ENCODE peak calls at places on chromosome 5, in nine cellular contexts. One of them, this sample, is unnamed.

GRCh38 chr5:31844615-31845345 is 205.8 kb downstream of the PDZD2 start:
- DNase-seq in uterus: no peak
- DNase-seq in astrocyte of the spinal cord: no peak
- DNase-seq in A549: no peak
- DNase-seq in PC-3: peak
- DNase-seq in left ventricle myocardium inferior: no peak
- DNase-seq in HCT116: no peak
- DNase-seq in mucosa of descending colon: no peak
- DNase-seq in heart left ventricle: no peak
- DNase-seq in this sample: no peak

GRCh38 chr5:9483251-9483650 is 62.6 kb downstream of the SEMA5A start:
- DNase-seq in uterus: no peak
- DNase-seq in astrocyte of the spinal cord: no peak
- DNase-seq in A549: no peak
- DNase-seq in PC-3: peak
- DNase-seq in left ventricle myocardium inferior: no peak
- DNase-seq in HCT116: no peak
- DNase-seq in mucosa of descending colon: no peak
- DNase-seq in heart left ventricle: no peak
- DNase-seq in this sample: no peak

GRCh38 chr5:95923918-95924559 is 37.6 kb downstream of the ELL2 start:
- DNase-seq in uterus: no peak
- DNase-seq in astrocyte of the spinal cord: no peak
- DNase-seq in A549: no peak
- DNase-seq in PC-3: no peak
- DNase-seq in left ventricle myocardium inferior: no peak
- DNase-seq in HCT116: no peak
- DNase-seq in mucosa of descending colon: no peak
- DNase-seq in heart left ventricle: no peak
- DNase-seq in this sample: no peak

GRCh38 chr5:142491260-142491659 is 166.4 kb upstream of the SPRY4 start:
- DNase-seq in uterus: no peak
- DNase-seq in astrocyte of the spinal cord: no peak
- DNase-seq in A549: no peak
- DNase-seq in PC-3: no peak
- DNase-seq in left ventricle myocardium inferior: no peak
- DNase-seq in HCT116: no peak
- DNase-seq in mucosa of descending colon: no peak
- DNase-seq in heart left ventricle: no peak
- DNase-seq in this sample: no peak

GRCh38 chr5:126624534-126624933 is 23.8 kb downstream of the PHAX start:
- DNase-seq in uterus: no peak
- DNase-seq in astrocyte of the spinal cord: peak
- DNase-seq in A549: peak
- DNase-seq in PC-3: peak
- DNase-seq in left ventricle myocardium inferior: no peak
- DNase-seq in HCT116: peak
- DNase-seq in mucosa of descending colon: no peak
- DNase-seq in heart left ventricle: no peak
- DNase-seq in this sample: no peak

GRCh38 chr5:14395411-14395810 is 186.2 kb upstream of the OTULINL start:
- DNase-seq in uterus: no peak
- DNase-seq in astrocyte of the spinal cord: no peak
- DNase-seq in A549: no peak
- DNase-seq in PC-3: no peak
- DNase-seq in left ventricle myocardium inferior: no peak
- DNase-seq in HCT116: no peak
- DNase-seq in mucosa of descending colon: no peak
- DNase-seq in heart left ventricle: no peak
- DNase-seq in this sample: no peak

GRCh38 chr5:74538206-74538661 is 102.3 kb downstream of the ENC1 start:
- DNase-seq in uterus: peak
- DNase-seq in astrocyte of the spinal cord: peak
- DNase-seq in A549: no peak
- DNase-seq in PC-3: no peak
- DNase-seq in left ventricle myocardium inferior: peak
- DNase-seq in HCT116: no peak
- DNase-seq in mucosa of descending colon: no peak
- DNase-seq in heart left ventricle: peak
- DNase-seq in this sample: no peak

GRCh38 chr5:74543162-74543995 is 97.1 kb downstream of the ENC1 start:
- DNase-seq in uterus: peak
- DNase-seq in astrocyte of the spinal cord: peak
- DNase-seq in A549: peak
- DNase-seq in PC-3: peak
- DNase-seq in left ventricle myocardium inferior: no peak
- DNase-seq in HCT116: peak
- DNase-seq in mucosa of descending colon: no peak
- DNase-seq in heart left ventricle: no peak
- DNase-seq in this sample: no peak

GRCh38 chr5:58582004-58582403 is 871 bp upstream of the RAB3C start:
- DNase-seq in uterus: no peak
- DNase-seq in astrocyte of the spinal cord: no peak
- DNase-seq in A549: no peak
- DNase-seq in PC-3: no peak
- DNase-seq in left ventricle myocardium inferior: no peak
- DNase-seq in HCT116: no peak
- DNase-seq in mucosa of descending colon: no peak
- DNase-seq in heart left ventricle: no peak
- DNase-seq in this sample: no peak

GRCh38 chr5:138650999-138651766 is 76.0 kb upstream of the HSPA9 start:
- DNase-seq in uterus: no peak
- DNase-seq in astrocyte of the spinal cord: no peak
- DNase-seq in A549: no peak
- DNase-seq in PC-3: no peak
- DNase-seq in left ventricle myocardium inferior: no peak
- DNase-seq in HCT116: no peak
- DNase-seq in mucosa of descending colon: no peak
- DNase-seq in heart left ventricle: no peak
- DNase-seq in this sample: no peak

GRCh38 chr5:41176952-41177351 is 36.4 kb downstream of the C6 start:
- DNase-seq in uterus: no peak
- DNase-seq in astrocyte of the spinal cord: no peak
- DNase-seq in A549: no peak
- DNase-seq in PC-3: peak
- DNase-seq in left ventricle myocardium inferior: no peak
- DNase-seq in HCT116: no peak
- DNase-seq in mucosa of descending colon: no peak
- DNase-seq in heart left ventricle: no peak
- DNase-seq in this sample: no peak

GRCh38 chr5:132677191-132677590 is 3.4 kb downstream of the IL4 start:
- DNase-seq in uterus: peak
- DNase-seq in astrocyte of the spinal cord: peak
- DNase-seq in A549: peak
- DNase-seq in PC-3: peak
- DNase-seq in left ventricle myocardium inferior: no peak
- DNase-seq in HCT116: peak
- DNase-seq in mucosa of descending colon: no peak
- DNase-seq in heart left ventricle: no peak
- DNase-seq in this sample: no peak

GRCh38 chr5:175444060-175444904 is at the start of gene DRD1:
- DNase-seq in uterus: no peak
- DNase-seq in astrocyte of the spinal cord: peak
- DNase-seq in A549: peak
- DNase-seq in PC-3: peak
- DNase-seq in left ventricle myocardium inferior: no peak
- DNase-seq in HCT116: no peak
- DNase-seq in mucosa of descending colon: peak
- DNase-seq in heart left ventricle: no peak
- DNase-seq in this sample: no peak
- TF ChIP-seq CTCF in uterus: peak
- TF ChIP-seq CTCF in astrocyte of the spinal cord: peak
- TF ChIP-seq CTCF in A549: peak
- TF ChIP-seq CTCF in PC-3: peak
- TF ChIP-seq CTCF in left ventricle myocardium inferior: peak
- TF ChIP-seq CTCF in HCT116: peak
- TF ChIP-seq CTCF in mucosa of descending colon: peak
- TF ChIP-seq CTCF in heart left ventricle: peak
- TF ChIP-seq CTCF in this sample: peak

GRCh38 chr5:167961731-167962130 is 329.7 kb upstream of the WWC1 start:
- DNase-seq in uterus: no peak
- DNase-seq in astrocyte of the spinal cord: no peak
- DNase-seq in A549: no peak
- DNase-seq in PC-3: no peak
- DNase-seq in left ventricle myocardium inferior: no peak
- DNase-seq in HCT116: no peak
- DNase-seq in mucosa of descending colon: no peak
- DNase-seq in heart left ventricle: no peak
- DNase-seq in this sample: no peak

GRCh38 chr5:167967494-167968180 is 323.8 kb upstream of the WWC1 start:
- DNase-seq in uterus: no peak
- DNase-seq in astrocyte of the spinal cord: no peak
- DNase-seq in A549: no peak
- DNase-seq in PC-3: no peak
- DNase-seq in left ventricle myocardium inferior: no peak
- DNase-seq in HCT116: no peak
- DNase-seq in mucosa of descending colon: no peak
- DNase-seq in heart left ventricle: no peak
- DNase-seq in this sample: no peak

GRCh38 chr5:167970002-167970401 is 321.4 kb upstream of the WWC1 start:
- DNase-seq in uterus: no peak
- DNase-seq in astrocyte of the spinal cord: peak
- DNase-seq in A549: no peak
- DNase-seq in PC-3: no peak
- DNase-seq in left ventricle myocardium inferior: no peak
- DNase-seq in HCT116: no peak
- DNase-seq in mucosa of descending colon: no peak
- DNase-seq in heart left ventricle: no peak
- DNase-seq in this sample: no peak

GRCh38 chr5:167968784-167969183 is 322.7 kb upstream of the WWC1 start:
- DNase-seq in uterus: no peak
- DNase-seq in astrocyte of the spinal cord: no peak
- DNase-seq in A549: no peak
- DNase-seq in PC-3: no peak
- DNase-seq in left ventricle myocardium inferior: no peak
- DNase-seq in HCT116: no peak
- DNase-seq in mucosa of descending colon: no peak
- DNase-seq in heart left ventricle: no peak
- DNase-seq in this sample: no peak

DNA sequence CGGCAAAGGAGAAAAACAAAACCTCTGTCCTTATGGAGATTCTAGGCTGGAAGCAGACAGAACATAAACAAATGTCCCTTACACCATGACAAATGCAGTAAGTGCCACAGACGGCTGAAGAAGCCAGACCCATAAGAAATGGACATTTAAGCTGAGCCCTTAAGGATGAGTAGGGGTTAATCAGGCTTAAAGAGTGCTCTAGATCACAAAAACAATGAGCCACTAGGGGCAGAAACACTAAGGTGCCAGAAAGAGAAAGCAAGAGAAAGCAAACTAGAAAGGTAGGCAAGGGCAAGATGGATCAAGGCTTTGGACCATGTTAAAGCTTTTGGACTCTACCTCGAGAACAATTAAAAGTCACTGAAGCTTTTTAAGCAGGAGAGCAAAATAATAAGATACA is 326.9 kb upstream of the WWC1 start:
- DNase-seq in uterus: no peak
- DNase-seq in astrocyte of the spinal cord: no peak
- DNase-seq in A549: peak
- DNase-seq in PC-3: no peak
- DNase-seq in left ventricle myocardium inferior: no peak
- DNase-seq in HCT116: no peak
- DNase-seq in mucosa of descending colon: no peak
- DNase-seq in heart left ventricle: no peak
- DNase-seq in this sample: no peak
- TF ChIP-seq CTCF in uterus: no peak
- TF ChIP-seq CTCF in astrocyte of the spinal cord: peak
- TF ChIP-seq CTCF in A549: no peak
- TF ChIP-seq CTCF in PC-3: no peak
- TF ChIP-seq CTCF in left ventricle myocardium inferior: peak
- TF ChIP-seq CTCF in HCT116: peak
- TF ChIP-seq CTCF in mucosa of descending colon: no peak
- TF ChIP-seq CTCF in heart left ventricle: no peak
- TF ChIP-seq CTCF in this sample: peak

GRCh38 chr5:4857761-4858160 is 282.4 kb upstream of the ADAMTS16 start:
- DNase-seq in uterus: no peak
- DNase-seq in astrocyte of the spinal cord: no peak
- DNase-seq in A549: no peak
- DNase-seq in PC-3: no peak
- DNase-seq in left ventricle myocardium inferior: no peak
- DNase-seq in HCT116: no peak
- DNase-seq in mucosa of descending colon: no peak
- DNase-seq in heart left ventricle: no peak
- DNase-seq in this sample: no peak

GRCh38 chr5:4866131-4866659 is 273.9 kb upstream of the ADAMTS16 start:
- DNase-seq in uterus: no peak
- DNase-seq in astrocyte of the spinal cord: no peak
- DNase-seq in A549: no peak
- DNase-seq in PC-3: no peak
- DNase-seq in left ventricle myocardium inferior: no peak
- DNase-seq in HCT116: no peak
- DNase-seq in mucosa of descending colon: no peak
- DNase-seq in heart left ventricle: no peak
- DNase-seq in this sample: no peak

GRCh38 chr5:4866817-4867216 is 273.3 kb upstream of the ADAMTS16 start:
- DNase-seq in uterus: no peak
- DNase-seq in astrocyte of the spinal cord: no peak
- DNase-seq in A549: no peak
- DNase-seq in PC-3: no peak
- DNase-seq in left ventricle myocardium inferior: no peak
- DNase-seq in HCT116: no peak
- DNase-seq in mucosa of descending colon: no peak
- DNase-seq in heart left ventricle: no peak
- DNase-seq in this sample: no peak

GRCh38 chr5:4859489-4860211 is 280.5 kb upstream of the ADAMTS16 start:
- DNase-seq in uterus: no peak
- DNase-seq in astrocyte of the spinal cord: no peak
- DNase-seq in A549: no peak
- DNase-seq in PC-3: no peak
- DNase-seq in left ventricle myocardium inferior: no peak
- DNase-seq in HCT116: no peak
- DNase-seq in mucosa of descending colon: no peak
- DNase-seq in heart left ventricle: no peak
- DNase-seq in this sample: no peak

DNA sequence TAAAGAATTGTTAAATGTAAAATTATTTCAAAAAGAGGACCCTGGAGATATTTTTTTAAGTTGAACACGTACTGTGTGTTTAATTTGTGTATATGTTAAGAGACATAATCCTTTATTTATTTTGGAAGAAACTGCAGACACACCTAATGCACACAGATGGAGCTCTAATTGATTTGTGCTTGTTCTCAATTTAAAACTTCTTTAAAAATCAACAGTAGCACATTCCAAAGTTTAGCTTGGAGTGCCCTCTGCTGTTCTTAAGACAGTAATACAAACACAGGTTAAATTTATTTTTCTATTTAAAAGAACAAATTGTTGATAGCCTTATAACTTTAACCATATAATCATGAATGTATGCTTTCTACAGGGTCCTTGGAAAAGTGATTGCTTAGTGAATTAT is 277.6 kb upstream of the ADAMTS16 start:
- DNase-seq in uterus: no peak
- DNase-seq in astrocyte of the spinal cord: peak
- DNase-seq in A549: peak
- DNase-seq in PC-3: peak
- DNase-seq in left ventricle myocardium inferior: no peak
- DNase-seq in HCT116: peak
- DNase-seq in mucosa of descending colon: no peak
- DNase-seq in heart left ventricle: no peak
- DNase-seq in this sample: no peak
- TF ChIP-seq CTCF in uterus: no peak
- TF ChIP-seq CTCF in astrocyte of the spinal cord: peak
- TF ChIP-seq CTCF in A549: peak
- TF ChIP-seq CTCF in PC-3: peak
- TF ChIP-seq CTCF in left ventricle myocardium inferior: peak
- TF ChIP-seq CTCF in HCT116: peak
- TF ChIP-seq CTCF in mucosa of descending colon: no peak
- TF ChIP-seq CTCF in heart left ventricle: peak
- TF ChIP-seq CTCF in this sample: peak

GRCh38 chr5:149314571-149315111 is 30.7 kb upstream of the GRPEL2 start:
- DNase-seq in uterus: no peak
- DNase-seq in astrocyte of the spinal cord: no peak
- DNase-seq in A549: no peak
- DNase-seq in PC-3: peak
- DNase-seq in left ventricle myocardium inferior: no peak
- DNase-seq in HCT116: no peak
- DNase-seq in mucosa of descending colon: no peak
- DNase-seq in heart left ventricle: no peak
- DNase-seq in this sample: no peak
- TF ChIP-seq CTCF in uterus: no peak
- TF ChIP-seq CTCF in astrocyte of the spinal cord: no peak
- TF ChIP-seq CTCF in A549: no peak
- TF ChIP-seq CTCF in PC-3: peak
- TF ChIP-seq CTCF in left ventricle myocardium inferior: no peak
- TF ChIP-seq CTCF in HCT116: peak
- TF ChIP-seq CTCF in mucosa of descending colon: no peak
- TF ChIP-seq CTCF in heart left ventricle: no peak
- TF ChIP-seq CTCF in this sample: peak

This sample was measured in chondrocyte.